ENCODE peak calls at places on chromosome X, in six cellular contexts. P, E, I, Z, J and C are unnamed samples.

GRCh38 chrX:11269996-11270395 is 23.2 kb upstream of the AMELX start:
- DNase-seq in P (no peak), I (no peak), Z (no peak), E (no peak), J (no peak), C (no peak)

GRCh38 chrX:12974217-12974796 is 603 bp upstream of the TMSB4X start:
- DNase-seq in I (no peak), P (peak), Z (peak), J (peak), E (peak), C (peak)

GRCh38 chrX:119249836-119250340 is 13.8 kb downstream of the PGRMC1 start:
- DNase-seq in J (no peak), I (no peak), P (no peak), Z (no peak), E (no peak), C (no peak)

GRCh38 chrX:70635669-70636068 is 191.0 kb downstream of the DLG3 start:
- DNase-seq in Z (no peak), I (no peak), P (no peak), E (no peak), J (no peak), C (no peak)

GRCh38 chrX:133461226-133461625 is 45.9 kb upstream of the GPC4 start:
- DNase-seq in I (no peak), P (no peak), Z (no peak), J (no peak), E (no peak), C (no peak)

GRCh38 chrX:9337056-9337455 is 127.8 kb upstream of the TBL1X start:
- DNase-seq in I (no peak), J (no peak), E (peak), Z (no peak), P (peak), C (no peak)

GRCh38 chrX:18650662-18651061 is 21.2 kb downstream of the RS1 start:
- DNase-seq in Z (no peak), E (no peak), P (no peak), I (no peak), J (no peak), C (no peak)

GRCh38 chrX:15146515-15146914 is 123.4 kb downstream of the ASB9 start:
- DNase-seq in Z (peak), I (no peak), P (peak), J (no peak), E (no peak), C (peak)

GRCh38 chrX:46381630-46382029 is 163.6 kb downstream of the ZNF674 start:
- DNase-seq in J (no peak), P (peak), E (no peak), Z (no peak), I (peak), C (peak)

GRCh38 chrX:44843318-44843702 is 511 bp upstream of the DUSP21 start:
- DNase-seq in P (no peak), I (no peak), J (no peak), Z (no peak), E (no peak), C (no peak)

GRCh38 chrX:152817082-152817744 is 13.3 kb downstream of the CETN2 start:
- DNase-seq in P (peak), Z (peak), J (peak), I (no peak), E (no peak), C (peak)

GRCh38 chrX:127306262-127306661 is 486.7 kb downstream of the PRR32 start:
- DNase-seq in I (no peak), Z (no peak), J (no peak), E (no peak), P (no peak), C (no peak)

GRCh38 chrX:10212395-10212794 is 55.6 kb downstream of the CLCN4 start:
- DNase-seq in J (no peak), Z (no peak), P (no peak), E (no peak), I (no peak), C (no peak)

GRCh38 chrX:47181301-47181700 is 12.3 kb upstream of the UBA1 start:
- DNase-seq in Z (no peak), E (no peak), I (no peak), P (no peak), J (no peak), C (no peak)

GRCh38 chrX:79413963-79414362 is 46.8 kb upstream of the ITM2A start:
- DNase-seq in E (no peak), P (no peak), J (no peak), I (no peak), Z (no peak), C (no peak)

GRCh38 chrX:47562615-47563243 is 1.7 kb downstream of the ARAF start:
- DNase-seq in J (no peak), Z (no peak), P (peak), E (no peak), I (no peak), C (no peak)

GRCh38 chrX:47483310-47484268 is 567 bp upstream of the ZNF41 start:
- DNase-seq in Z (peak), P (peak), I (no peak), E (peak), J (peak), C (peak)

GRCh38 chrX:123773258-123773978 is 40.6 kb upstream of the THOC2 start:
- DNase-seq in I (no peak), J (no peak), Z (no peak), E (no peak), P (no peak), C (no peak)

GRCh38 chrX:9127991-9128390 is 94.1 kb upstream of the FAM9B start:
- DNase-seq in I (no peak), P (no peak), Z (no peak), E (no peak), J (no peak), C (no peak)

GRCh38 chrX:70313503-70313902 is 23.6 kb downstream of the KIF4A start:
- DNase-seq in Z (no peak), I (no peak), E (no peak), P (peak), J (no peak), C (no peak)

GRCh38 chrX:124145749-124146148 is 184.2 kb downstream of the STAG2 start:
- DNase-seq in Z (no peak), I (no peak), P (no peak), J (no peak), E (no peak), C (no peak)

GRCh38 chrX:153723351-153724251 is 586 bp downstream of the BCAP31 start:
- DNase-seq in E (no peak), Z (peak), J (peak), I (peak), P (peak), C (peak)

GRCh38 chrX:96611619-96612362 is 72.9 kb upstream of the DIAPH2 start:
- DNase-seq in P (peak), I (no peak), E (no peak), J (no peak), Z (peak), C (no peak)

GRCh38 chrX:27953161-27953560 is 28.1 kb downstream of the DCAF8L1 start:
- DNase-seq in E (no peak), P (no peak), I (no peak), J (no peak), Z (no peak), C (no peak)

GRCh38 chrX:141341341-141341740 is 99.0 kb upstream of the SPANXC start:
- DNase-seq in P (peak), Z (no peak), E (no peak), I (no peak), J (no peak), C (no peak)

GRCh38 chrX:53354669-53355068 is 67.8 kb downstream of the SMC1A start:
- DNase-seq in J (no peak), Z (no peak), E (no peak), P (peak), I (no peak), C (no peak)

GRCh38 chrX:47218920-47219815 is 687 bp downstream of the CDK16 start:
- DNase-seq in J (peak), Z (peak), P (no peak), E (peak), I (peak), C (peak)

DNA sequence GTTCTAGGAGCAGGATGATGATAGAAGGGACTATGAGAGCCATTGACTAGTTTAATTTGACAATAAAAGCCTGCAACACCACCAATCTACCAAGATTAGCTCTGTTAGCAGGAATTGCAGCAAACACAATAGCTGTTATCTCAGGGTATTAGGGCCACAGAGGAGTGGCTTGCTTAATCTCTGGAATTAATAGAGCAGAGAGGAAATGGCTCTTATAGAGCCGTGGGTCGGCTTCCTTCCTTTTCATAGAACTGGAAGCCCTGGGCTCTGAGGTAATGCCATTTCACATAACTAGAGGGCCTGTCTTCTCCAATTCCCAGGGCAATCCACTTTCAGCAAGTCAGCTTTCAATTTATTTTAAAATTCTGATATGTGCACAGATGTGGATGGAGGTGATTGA is 83.0 kb downstream of the MAMLD1 start:
- DNase-seq in I (no peak), P (no peak), J (no peak), Z (no peak), E (no peak), C (no peak)
- TF ChIP-seq CTCF in I (no peak), P (no peak), J (no peak), Z (no peak), E (no peak), C (no peak)

DNA sequence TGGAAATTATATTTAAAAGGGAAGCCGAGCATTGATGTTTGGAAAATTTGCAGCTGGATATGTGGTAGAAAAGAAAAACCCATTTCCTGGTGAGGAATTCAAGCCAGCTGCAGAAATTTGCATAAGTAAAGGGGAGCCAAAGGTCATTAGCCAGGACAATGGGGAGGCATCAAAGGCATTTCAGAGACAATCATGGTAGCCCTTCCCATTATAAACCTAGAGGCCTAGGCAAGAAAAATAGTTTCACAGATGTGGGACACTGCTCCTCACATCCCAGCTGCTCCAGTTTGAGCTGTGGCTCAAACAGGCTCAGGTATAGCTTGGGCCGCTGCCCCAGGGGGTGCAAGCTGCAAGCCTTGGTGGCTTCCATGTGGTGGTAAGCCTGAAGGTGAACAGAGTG is 35.8 kb downstream of the NAP1L3 start:
- DNase-seq in J (no peak), E (no peak), I (no peak), P (no peak), Z (no peak), C (no peak)
- TF ChIP-seq CTCF in J (no peak), E (no peak), I (no peak), P (no peak), Z (no peak), C (no peak)

GRCh38 chrX:67749536-67749935 is 205.7 kb downstream of the AR start:
- DNase-seq in P (no peak), I (no peak), E (no peak), Z (no peak), J (no peak), C (no peak)
- TF ChIP-seq CTCF in P (no peak), I (no peak), E (no peak), Z (no peak), J (no peak), C (no peak)

GRCh38 chrX:149504226-149504914 is 736 bp downstream of the IDS start:
- DNase-seq in Z (peak), I (peak), J (peak), E (no peak), P (peak), C (peak)
- TF ChIP-seq CTCF in Z (peak), I (peak), J (no peak), E (no peak), P (peak), C (peak)

GRCh38 chrX:129559800-129560199 is 19.7 kb downstream of the OCRL start:
- DNase-seq in E (no peak), J (no peak), P (no peak), I (no peak), Z (no peak), C (no peak)
- TF ChIP-seq CTCF in E (no peak), J (no peak), P (no peak), I (no peak), Z (no peak), C (no peak)

DNA sequence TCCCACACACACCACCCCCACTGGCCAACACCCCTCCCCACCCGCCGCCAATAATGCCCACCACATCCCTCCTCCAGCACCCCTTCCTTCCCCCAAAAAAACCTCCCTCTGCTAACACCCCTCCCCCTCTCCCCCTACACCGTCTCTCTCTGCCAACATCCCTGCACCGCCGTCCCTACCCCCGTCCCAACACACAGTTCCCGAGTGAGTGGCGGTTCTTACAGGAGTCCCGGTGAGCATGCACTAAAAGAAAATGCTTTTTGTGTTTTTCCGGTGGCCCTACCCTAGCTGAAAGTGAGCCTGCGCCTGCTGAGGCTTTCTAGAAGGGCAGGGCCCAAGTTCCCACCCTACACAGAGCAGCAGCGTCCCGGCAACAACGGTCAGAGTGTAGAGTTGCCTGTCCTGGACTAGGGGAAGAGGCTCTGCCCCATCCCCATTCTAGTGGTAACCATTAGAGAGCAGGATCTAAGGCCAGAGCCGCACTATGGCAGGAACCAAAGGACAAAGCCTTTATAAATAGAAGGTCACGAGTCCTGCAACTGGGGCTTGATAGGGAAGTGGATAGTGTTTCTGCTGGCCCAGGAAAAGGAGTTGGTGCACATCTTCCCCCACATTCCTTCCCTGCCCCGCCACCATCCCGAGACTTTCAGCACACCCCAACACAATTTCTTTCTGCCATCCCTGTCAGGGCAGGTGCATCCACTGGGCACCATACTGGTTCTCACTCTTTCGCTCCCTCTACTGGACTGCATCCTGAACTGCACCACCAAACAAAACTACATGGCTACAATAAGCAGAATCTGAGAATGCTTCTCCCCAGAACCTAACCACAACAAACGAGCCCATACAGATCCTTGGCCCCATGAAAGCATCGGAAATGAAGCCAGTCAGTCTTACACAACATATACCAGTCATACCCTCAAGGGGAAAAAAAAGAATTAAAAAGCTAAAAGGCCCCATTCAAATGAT is 78.1 kb upstream of the PAGE3 start:
- DNase-seq in P (peak), Z (peak), E (no peak), I (peak), J (peak), C (peak)
- TF ChIP-seq CTCF in P (peak), Z (peak), E (peak), I (peak), J (peak), C (no peak)

DNA sequence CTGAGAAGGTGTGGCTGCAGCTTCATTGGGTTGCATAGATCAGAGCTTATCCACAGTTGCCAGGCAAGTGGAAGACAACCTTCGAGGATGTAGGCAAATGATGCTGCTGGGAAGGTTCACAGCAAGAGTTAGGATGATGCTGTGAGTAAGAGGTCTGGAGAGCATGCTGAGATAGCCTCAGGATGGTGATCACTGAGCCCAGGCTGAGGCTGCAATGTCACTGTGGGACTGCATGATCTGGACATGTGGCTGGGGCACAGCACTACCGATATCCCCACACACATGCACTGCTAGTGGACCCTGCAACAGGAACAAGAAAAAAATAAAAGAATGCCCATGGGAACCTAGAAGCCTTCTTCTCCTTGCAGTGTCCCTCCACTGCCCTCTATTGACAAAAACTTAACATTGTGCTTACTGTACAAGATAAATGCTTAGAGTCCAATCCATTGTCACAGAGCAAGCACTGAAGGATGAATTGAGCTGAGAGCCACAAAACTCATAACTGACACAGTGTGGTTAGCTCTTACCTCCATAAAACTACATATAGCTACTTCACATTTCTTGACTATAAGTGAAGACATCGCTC is 105.6 kb downstream of the CNKSR2 start:
- DNase-seq in P (peak), I (peak), Z (peak), E (no peak), J (no peak), C (peak)
- TF ChIP-seq CTCF in P (peak), I (peak), Z (peak), E (peak), J (peak), C (peak)